ENCODE peak calls at places on chromosomes 12 and 14, in nine cellular contexts. One of them, this sample, is unnamed.

GRCh38 chr14:55160989-55161388 is 30.4 kb downstream of the DLGAP5 start:
- DNase-seq in MM.1S: peak
- DNase-seq in Ammon's horn: peak
- DNase-seq in stimulated activated CD4-positive, alpha-beta T cell treated with anti-CD3 and anti-CD28 coated beads, TNF-alpha, amount 100 ng/mL, for 4 hours: no peak
- DNase-seq in NCI-H748 treated with DMSO at 0.1 percent for 48 hours: peak
- DNase-seq in NCI-H1105: peak
- DNase-seq in HS-27A: no peak
- DNase-seq in activated CD8-positive, alpha-beta memory T cell treated with anti-CD3 and anti-CD28 coated beads for 24 hours: no peak
- DNase-seq in fibroblast of pulmonary artery: peak
- DNase-seq in this sample: no peak

GRCh38 chr14:92704036-92704804 is 44.2 kb downstream of the LGMN start:
- DNase-seq in fibroblast of pulmonary artery: no peak
- DNase-seq in NCI-H1105: no peak
- DNase-seq in activated CD8-positive, alpha-beta memory T cell treated with anti-CD3 and anti-CD28 coated beads for 24 hours: no peak
- DNase-seq in MM.1S: peak
- DNase-seq in HS-27A: no peak
- DNase-seq in stimulated activated CD4-positive, alpha-beta T cell treated with anti-CD3 and anti-CD28 coated beads, TNF-alpha, amount 100 ng/mL, for 4 hours: no peak
- DNase-seq in NCI-H748 treated with DMSO at 0.1 percent for 48 hours: no peak
- DNase-seq in Ammon's horn: peak
- DNase-seq in this sample: no peak

GRCh38 chr14:71339650-71340415 is 432.6 kb downstream of the PCNX1 start:
- DNase-seq in NCI-H748 treated with DMSO at 0.1 percent for 48 hours: no peak
- DNase-seq in MM.1S: no peak
- DNase-seq in activated CD8-positive, alpha-beta memory T cell treated with anti-CD3 and anti-CD28 coated beads for 24 hours: no peak
- DNase-seq in NCI-H1105: no peak
- DNase-seq in HS-27A: no peak
- DNase-seq in fibroblast of pulmonary artery: no peak
- DNase-seq in Ammon's horn: no peak
- DNase-seq in stimulated activated CD4-positive, alpha-beta T cell treated with anti-CD3 and anti-CD28 coated beads, TNF-alpha, amount 100 ng/mL, for 4 hours: no peak
- DNase-seq in this sample: no peak

GRCh38 chr14:22813145-22813544 is 2.1 kb downstream of the SLC7A7 start:
- DNase-seq in NCI-H1105: no peak
- DNase-seq in fibroblast of pulmonary artery: no peak
- DNase-seq in activated CD8-positive, alpha-beta memory T cell treated with anti-CD3 and anti-CD28 coated beads for 24 hours: no peak
- DNase-seq in NCI-H748 treated with DMSO at 0.1 percent for 48 hours: no peak
- DNase-seq in MM.1S: no peak
- DNase-seq in Ammon's horn: no peak
- DNase-seq in stimulated activated CD4-positive, alpha-beta T cell treated with anti-CD3 and anti-CD28 coated beads, TNF-alpha, amount 100 ng/mL, for 4 hours: no peak
- DNase-seq in HS-27A: no peak
- DNase-seq in this sample: no peak

GRCh38 chr12:124434951-124435805 is 132.2 kb downstream of the NCOR2 start:
- DNase-seq in Ammon's horn: no peak
- DNase-seq in activated CD8-positive, alpha-beta memory T cell treated with anti-CD3 and anti-CD28 coated beads for 24 hours: no peak
- DNase-seq in NCI-H1105: no peak
- DNase-seq in NCI-H748 treated with DMSO at 0.1 percent for 48 hours: no peak
- DNase-seq in stimulated activated CD4-positive, alpha-beta T cell treated with anti-CD3 and anti-CD28 coated beads, TNF-alpha, amount 100 ng/mL, for 4 hours: no peak
- DNase-seq in MM.1S: no peak
- DNase-seq in fibroblast of pulmonary artery: no peak
- DNase-seq in HS-27A: no peak
- DNase-seq in this sample: no peak

GRCh38 chr12:117261267-117261666 is 71.0 kb upstream of the FBXO21 start:
- DNase-seq in activated CD8-positive, alpha-beta memory T cell treated with anti-CD3 and anti-CD28 coated beads for 24 hours: no peak
- DNase-seq in HS-27A: peak
- DNase-seq in NCI-H748 treated with DMSO at 0.1 percent for 48 hours: no peak
- DNase-seq in NCI-H1105: no peak
- DNase-seq in fibroblast of pulmonary artery: no peak
- DNase-seq in stimulated activated CD4-positive, alpha-beta T cell treated with anti-CD3 and anti-CD28 coated beads, TNF-alpha, amount 100 ng/mL, for 4 hours: no peak
- DNase-seq in MM.1S: no peak
- DNase-seq in Ammon's horn: no peak
- DNase-seq in this sample: no peak

GRCh38 chr12:80058586-80058985 is 40.8 kb upstream of the OTOGL start:
- DNase-seq in stimulated activated CD4-positive, alpha-beta T cell treated with anti-CD3 and anti-CD28 coated beads, TNF-alpha, amount 100 ng/mL, for 4 hours: no peak
- DNase-seq in NCI-H1105: no peak
- DNase-seq in activated CD8-positive, alpha-beta memory T cell treated with anti-CD3 and anti-CD28 coated beads for 24 hours: no peak
- DNase-seq in Ammon's horn: no peak
- DNase-seq in NCI-H748 treated with DMSO at 0.1 percent for 48 hours: no peak
- DNase-seq in HS-27A: no peak
- DNase-seq in MM.1S: no peak
- DNase-seq in fibroblast of pulmonary artery: no peak
- DNase-seq in this sample: no peak

GRCh38 chr12:19482551-19483109 is 43.3 kb downstream of the AEBP2 start:
- DNase-seq in NCI-H1105: no peak
- DNase-seq in NCI-H748 treated with DMSO at 0.1 percent for 48 hours: no peak
- DNase-seq in activated CD8-positive, alpha-beta memory T cell treated with anti-CD3 and anti-CD28 coated beads for 24 hours: peak
- DNase-seq in HS-27A: no peak
- DNase-seq in stimulated activated CD4-positive, alpha-beta T cell treated with anti-CD3 and anti-CD28 coated beads, TNF-alpha, amount 100 ng/mL, for 4 hours: peak
- DNase-seq in Ammon's horn: no peak
- DNase-seq in MM.1S: no peak
- DNase-seq in fibroblast of pulmonary artery: peak
- DNase-seq in this sample: no peak

GRCh38 chr14:95535226-95536021 is 574 bp downstream of the GLRX5 start:
- DNase-seq in MM.1S: no peak
- DNase-seq in fibroblast of pulmonary artery: no peak
- DNase-seq in Ammon's horn: no peak
- DNase-seq in NCI-H748 treated with DMSO at 0.1 percent for 48 hours: no peak
- DNase-seq in stimulated activated CD4-positive, alpha-beta T cell treated with anti-CD3 and anti-CD28 coated beads, TNF-alpha, amount 100 ng/mL, for 4 hours: no peak
- DNase-seq in activated CD8-positive, alpha-beta memory T cell treated with anti-CD3 and anti-CD28 coated beads for 24 hours: no peak
- DNase-seq in HS-27A: no peak
- DNase-seq in NCI-H1105: no peak
- DNase-seq in this sample: no peak

GRCh38 chr12:99157946-99158345 is 489.6 kb upstream of the GARIN6 start:
- DNase-seq in Ammon's horn: no peak
- DNase-seq in activated CD8-positive, alpha-beta memory T cell treated with anti-CD3 and anti-CD28 coated beads for 24 hours: no peak
- DNase-seq in stimulated activated CD4-positive, alpha-beta T cell treated with anti-CD3 and anti-CD28 coated beads, TNF-alpha, amount 100 ng/mL, for 4 hours: no peak
- DNase-seq in NCI-H1105: no peak
- DNase-seq in NCI-H748 treated with DMSO at 0.1 percent for 48 hours: no peak
- DNase-seq in HS-27A: peak
- DNase-seq in fibroblast of pulmonary artery: no peak
- DNase-seq in MM.1S: no peak
- DNase-seq in this sample: no peak

GRCh38 chr12:47988073-47989022 is 15.9 kb downstream of the COL2A1 start:
- DNase-seq in MM.1S: no peak
- DNase-seq in NCI-H1105: peak
- DNase-seq in activated CD8-positive, alpha-beta memory T cell treated with anti-CD3 and anti-CD28 coated beads for 24 hours: no peak
- DNase-seq in Ammon's horn: no peak
- DNase-seq in fibroblast of pulmonary artery: no peak
- DNase-seq in stimulated activated CD4-positive, alpha-beta T cell treated with anti-CD3 and anti-CD28 coated beads, TNF-alpha, amount 100 ng/mL, for 4 hours: no peak
- DNase-seq in NCI-H748 treated with DMSO at 0.1 percent for 48 hours: no peak
- DNase-seq in HS-27A: no peak
- DNase-seq in this sample: no peak

GRCh38 chr14:74952697-74953484 is 2.5 kb downstream of the PGF start:
- DNase-seq in fibroblast of pulmonary artery: no peak
- DNase-seq in NCI-H1105: peak
- DNase-seq in NCI-H748 treated with DMSO at 0.1 percent for 48 hours: no peak
- DNase-seq in Ammon's horn: no peak
- DNase-seq in HS-27A: no peak
- DNase-seq in MM.1S: no peak
- DNase-seq in stimulated activated CD4-positive, alpha-beta T cell treated with anti-CD3 and anti-CD28 coated beads, TNF-alpha, amount 100 ng/mL, for 4 hours: no peak
- DNase-seq in activated CD8-positive, alpha-beta memory T cell treated with anti-CD3 and anti-CD28 coated beads for 24 hours: no peak
- DNase-seq in this sample: no peak

GRCh38 chr12:124512667-124513296 is 54.6 kb downstream of the NCOR2 start:
- DNase-seq in NCI-H1105: peak
- DNase-seq in activated CD8-positive, alpha-beta memory T cell treated with anti-CD3 and anti-CD28 coated beads for 24 hours: no peak
- DNase-seq in fibroblast of pulmonary artery: peak
- DNase-seq in NCI-H748 treated with DMSO at 0.1 percent for 48 hours: peak
- DNase-seq in MM.1S: no peak
- DNase-seq in Ammon's horn: peak
- DNase-seq in stimulated activated CD4-positive, alpha-beta T cell treated with anti-CD3 and anti-CD28 coated beads, TNF-alpha, amount 100 ng/mL, for 4 hours: no peak
- DNase-seq in HS-27A: peak
- DNase-seq in this sample: no peak

This sample was measured in vagina.